ENCODE peak calls at places on chromosomes 16 and 17, in seven cellular contexts. One of them, this sample, is unnamed.

GRCh38 chr16:14510581-14510938 is 119.5 kb downstream of the PARN start:
- DNase-seq in adipocyte: no peak
- DNase-seq in fibroblast of the aortic adventitia: no peak
- DNase-seq in activated gamma-delta T cell treated with Interleukin-2 at 50 U/mL for 16 hours: no peak
- DNase-seq in psoas muscle: no peak
- DNase-seq in stimulated activated CD8-positive, alpha-beta memory T cell treated with anti-CD3 and anti-CD28 coated beads, Interleukin-4, amount 100 ng/mL, for 24 hours: no peak
- DNase-seq in stimulated activated CD4-positive, alpha-beta T cell treated with anti-CD3 and anti-CD28 coated beads, Interleukin-12 subunit alpha, Interleukin-12 subunit beta, amount 100 ng/mL, for 48 hours: no peak
- DNase-seq in this sample: no peak

GRCh38 chr17:42009170-42009569 is 8.1 kb downstream of the DNAJC7 start:
- DNase-seq in activated gamma-delta T cell treated with Interleukin-2 at 50 U/mL for 16 hours: no peak
- DNase-seq in adipocyte: no peak
- DNase-seq in stimulated activated CD8-positive, alpha-beta memory T cell treated with anti-CD3 and anti-CD28 coated beads, Interleukin-4, amount 100 ng/mL, for 24 hours: no peak
- DNase-seq in psoas muscle: no peak
- DNase-seq in fibroblast of the aortic adventitia: no peak
- DNase-seq in stimulated activated CD4-positive, alpha-beta T cell treated with anti-CD3 and anti-CD28 coated beads, Interleukin-12 subunit alpha, Interleukin-12 subunit beta, amount 100 ng/mL, for 48 hours: no peak
- DNase-seq in this sample: no peak

GRCh38 chr17:31269178-31269577 is 27.9 kb downstream of the OMG start:
- DNase-seq in adipocyte: peak; percentile 51
- DNase-seq in activated gamma-delta T cell treated with Interleukin-2 at 50 U/mL for 16 hours: no peak
- DNase-seq in fibroblast of the aortic adventitia: no peak
- DNase-seq in psoas muscle: no peak
- DNase-seq in stimulated activated CD4-positive, alpha-beta T cell treated with anti-CD3 and anti-CD28 coated beads, Interleukin-12 subunit alpha, Interleukin-12 subunit beta, amount 100 ng/mL, for 48 hours: no peak
- DNase-seq in stimulated activated CD8-positive, alpha-beta memory T cell treated with anti-CD3 and anti-CD28 coated beads, Interleukin-4, amount 100 ng/mL, for 24 hours: no peak
- DNase-seq in this sample: no peak

GRCh38 chr17:33602981-33603380 is 309.9 kb upstream of the ASIC2 start:
- DNase-seq in stimulated activated CD8-positive, alpha-beta memory T cell treated with anti-CD3 and anti-CD28 coated beads, Interleukin-4, amount 100 ng/mL, for 24 hours: no peak
- DNase-seq in fibroblast of the aortic adventitia: no peak
- DNase-seq in adipocyte: no peak
- DNase-seq in psoas muscle: no peak
- DNase-seq in activated gamma-delta T cell treated with Interleukin-2 at 50 U/mL for 16 hours: no peak
- DNase-seq in stimulated activated CD4-positive, alpha-beta T cell treated with anti-CD3 and anti-CD28 coated beads, Interleukin-12 subunit alpha, Interleukin-12 subunit beta, amount 100 ng/mL, for 48 hours: no peak
- DNase-seq in this sample: no peak

GRCh38 chr17:13014801-13015200 is 3.0 kb downstream of the ELAC2 start:
- DNase-seq in adipocyte: no peak
- DNase-seq in fibroblast of the aortic adventitia: no peak
- DNase-seq in psoas muscle: no peak
- DNase-seq in stimulated activated CD4-positive, alpha-beta T cell treated with anti-CD3 and anti-CD28 coated beads, Interleukin-12 subunit alpha, Interleukin-12 subunit beta, amount 100 ng/mL, for 48 hours: no peak
- DNase-seq in activated gamma-delta T cell treated with Interleukin-2 at 50 U/mL for 16 hours: no peak
- DNase-seq in stimulated activated CD8-positive, alpha-beta memory T cell treated with anti-CD3 and anti-CD28 coated beads, Interleukin-4, amount 100 ng/mL, for 24 hours: no peak
- DNase-seq in this sample: no peak

GRCh38 chr17:75370288-75370687 is 35.2 kb downstream of the GRB2 start:
- DNase-seq in activated gamma-delta T cell treated with Interleukin-2 at 50 U/mL for 16 hours: no peak
- DNase-seq in psoas muscle: peak; percentile 41
- DNase-seq in fibroblast of the aortic adventitia: no peak
- DNase-seq in stimulated activated CD4-positive, alpha-beta T cell treated with anti-CD3 and anti-CD28 coated beads, Interleukin-12 subunit alpha, Interleukin-12 subunit beta, amount 100 ng/mL, for 48 hours: no peak
- DNase-seq in stimulated activated CD8-positive, alpha-beta memory T cell treated with anti-CD3 and anti-CD28 coated beads, Interleukin-4, amount 100 ng/mL, for 24 hours: no peak
- DNase-seq in adipocyte: peak; percentile 9
- DNase-seq in this sample: no peak

GRCh38 chr17:48892940-48893645 is 506 bp downstream of the ATP5MC1 start:
- DNase-seq in psoas muscle: no peak
- DNase-seq in adipocyte: peak; percentile 53
- DNase-seq in activated gamma-delta T cell treated with Interleukin-2 at 50 U/mL for 16 hours: peak; percentile 9
- DNase-seq in stimulated activated CD8-positive, alpha-beta memory T cell treated with anti-CD3 and anti-CD28 coated beads, Interleukin-4, amount 100 ng/mL, for 24 hours: no peak
- DNase-seq in fibroblast of the aortic adventitia: no peak
- DNase-seq in stimulated activated CD4-positive, alpha-beta T cell treated with anti-CD3 and anti-CD28 coated beads, Interleukin-12 subunit alpha, Interleukin-12 subunit beta, amount 100 ng/mL, for 48 hours: no peak
- DNase-seq in this sample: no peak

GRCh38 chr16:11674818-11675560 is 6.7 kb downstream of the SNN start:
- DNase-seq in stimulated activated CD8-positive, alpha-beta memory T cell treated with anti-CD3 and anti-CD28 coated beads, Interleukin-4, amount 100 ng/mL, for 24 hours: no peak
- DNase-seq in stimulated activated CD4-positive, alpha-beta T cell treated with anti-CD3 and anti-CD28 coated beads, Interleukin-12 subunit alpha, Interleukin-12 subunit beta, amount 100 ng/mL, for 48 hours: no peak
- DNase-seq in psoas muscle: no peak
- DNase-seq in activated gamma-delta T cell treated with Interleukin-2 at 50 U/mL for 16 hours: no peak
- DNase-seq in fibroblast of the aortic adventitia: no peak
- DNase-seq in adipocyte: peak; percentile 20
- DNase-seq in this sample: no peak

GRCh38 chr17:80520810-80521209 is 23.8 kb upstream of the RPTOR start:
- DNase-seq in fibroblast of the aortic adventitia: no peak
- DNase-seq in stimulated activated CD8-positive, alpha-beta memory T cell treated with anti-CD3 and anti-CD28 coated beads, Interleukin-4, amount 100 ng/mL, for 24 hours: no peak
- DNase-seq in activated gamma-delta T cell treated with Interleukin-2 at 50 U/mL for 16 hours: no peak
- DNase-seq in stimulated activated CD4-positive, alpha-beta T cell treated with anti-CD3 and anti-CD28 coated beads, Interleukin-12 subunit alpha, Interleukin-12 subunit beta, amount 100 ng/mL, for 48 hours: no peak
- DNase-seq in psoas muscle: no peak
- DNase-seq in adipocyte: no peak
- DNase-seq in this sample: no peak

GRCh38 chr16:87201777-87202176 is 115.4 kb downstream of the C16orf95 start:
- DNase-seq in fibroblast of the aortic adventitia: peak; percentile 23
- DNase-seq in adipocyte: no peak
- DNase-seq in activated gamma-delta T cell treated with Interleukin-2 at 50 U/mL for 16 hours: no peak
- DNase-seq in stimulated activated CD4-positive, alpha-beta T cell treated with anti-CD3 and anti-CD28 coated beads, Interleukin-12 subunit alpha, Interleukin-12 subunit beta, amount 100 ng/mL, for 48 hours: no peak
- DNase-seq in stimulated activated CD8-positive, alpha-beta memory T cell treated with anti-CD3 and anti-CD28 coated beads, Interleukin-4, amount 100 ng/mL, for 24 hours: no peak
- DNase-seq in psoas muscle: no peak
- DNase-seq in this sample: no peak

GRCh38 chr17:43579570-43580140 is 33.5 kb upstream of the ETV4 start:
- DNase-seq in stimulated activated CD4-positive, alpha-beta T cell treated with anti-CD3 and anti-CD28 coated beads, Interleukin-12 subunit alpha, Interleukin-12 subunit beta, amount 100 ng/mL, for 48 hours: no peak
- DNase-seq in stimulated activated CD8-positive, alpha-beta memory T cell treated with anti-CD3 and anti-CD28 coated beads, Interleukin-4, amount 100 ng/mL, for 24 hours: no peak
- DNase-seq in fibroblast of the aortic adventitia: peak; percentile 91
- DNase-seq in adipocyte: peak; percentile 55
- DNase-seq in psoas muscle: no peak
- DNase-seq in activated gamma-delta T cell treated with Interleukin-2 at 50 U/mL for 16 hours: no peak
- DNase-seq in this sample: no peak

GRCh38 chr16:48365601-48366164 is 19.5 kb downstream of the SIAH1 start:
- DNase-seq in psoas muscle: peak; percentile 92
- DNase-seq in stimulated activated CD8-positive, alpha-beta memory T cell treated with anti-CD3 and anti-CD28 coated beads, Interleukin-4, amount 100 ng/mL, for 24 hours: peak; percentile 73
- DNase-seq in stimulated activated CD4-positive, alpha-beta T cell treated with anti-CD3 and anti-CD28 coated beads, Interleukin-12 subunit alpha, Interleukin-12 subunit beta, amount 100 ng/mL, for 48 hours: peak; percentile 80
- DNase-seq in activated gamma-delta T cell treated with Interleukin-2 at 50 U/mL for 16 hours: peak; percentile 57
- DNase-seq in fibroblast of the aortic adventitia: peak; percentile 84
- DNase-seq in adipocyte: peak; percentile 97
- DNase-seq in this sample: peak; percentile 85

GRCh38 chr16:81493755-81494433 is 49.3 kb downstream of the CMIP start:
- DNase-seq in stimulated activated CD4-positive, alpha-beta T cell treated with anti-CD3 and anti-CD28 coated beads, Interleukin-12 subunit alpha, Interleukin-12 subunit beta, amount 100 ng/mL, for 48 hours: no peak
- DNase-seq in activated gamma-delta T cell treated with Interleukin-2 at 50 U/mL for 16 hours: peak; percentile 50
- DNase-seq in adipocyte: peak; percentile 48
- DNase-seq in psoas muscle: no peak
- DNase-seq in stimulated activated CD8-positive, alpha-beta memory T cell treated with anti-CD3 and anti-CD28 coated beads, Interleukin-4, amount 100 ng/mL, for 24 hours: peak; percentile 52
- DNase-seq in fibroblast of the aortic adventitia: peak; percentile 48
- DNase-seq in this sample: peak; percentile 55

GRCh38 chr17:18859256-18859655 is 1.3 kb downstream of the PRPSAP2 start:
- DNase-seq in fibroblast of the aortic adventitia: peak; percentile 81
- DNase-seq in activated gamma-delta T cell treated with Interleukin-2 at 50 U/mL for 16 hours: no peak
- DNase-seq in psoas muscle: no peak
- DNase-seq in adipocyte: peak; percentile 61
- DNase-seq in stimulated activated CD4-positive, alpha-beta T cell treated with anti-CD3 and anti-CD28 coated beads, Interleukin-12 subunit alpha, Interleukin-12 subunit beta, amount 100 ng/mL, for 48 hours: no peak
- DNase-seq in stimulated activated CD8-positive, alpha-beta memory T cell treated with anti-CD3 and anti-CD28 coated beads, Interleukin-4, amount 100 ng/mL, for 24 hours: no peak
- DNase-seq in this sample: no peak

GRCh38 chr17:77884967-77885641 is 73.4 kb upstream of the TNRC6C start:
- DNase-seq in activated gamma-delta T cell treated with Interleukin-2 at 50 U/mL for 16 hours: no peak
- DNase-seq in stimulated activated CD8-positive, alpha-beta memory T cell treated with anti-CD3 and anti-CD28 coated beads, Interleukin-4, amount 100 ng/mL, for 24 hours: no peak
- DNase-seq in fibroblast of the aortic adventitia: no peak
- DNase-seq in psoas muscle: no peak
- DNase-seq in stimulated activated CD4-positive, alpha-beta T cell treated with anti-CD3 and anti-CD28 coated beads, Interleukin-12 subunit alpha, Interleukin-12 subunit beta, amount 100 ng/mL, for 48 hours: no peak
- DNase-seq in adipocyte: no peak
- DNase-seq in this sample: no peak

GRCh38 chr17:29581583-29582253 is 7.7 kb downstream of the GIT1 start:
- DNase-seq in activated gamma-delta T cell treated with Interleukin-2 at 50 U/mL for 16 hours: no peak
- DNase-seq in stimulated activated CD4-positive, alpha-beta T cell treated with anti-CD3 and anti-CD28 coated beads, Interleukin-12 subunit alpha, Interleukin-12 subunit beta, amount 100 ng/mL, for 48 hours: no peak
- DNase-seq in fibroblast of the aortic adventitia: no peak
- DNase-seq in psoas muscle: no peak
- DNase-seq in adipocyte: no peak
- DNase-seq in stimulated activated CD8-positive, alpha-beta memory T cell treated with anti-CD3 and anti-CD28 coated beads, Interleukin-4, amount 100 ng/mL, for 24 hours: no peak
- DNase-seq in this sample: no peak

GRCh38 chr17:42072323-42073187 is 22.2 kb upstream of the C17orf113 start:
- DNase-seq in adipocyte: peak; percentile 37
- DNase-seq in stimulated activated CD8-positive, alpha-beta memory T cell treated with anti-CD3 and anti-CD28 coated beads, Interleukin-4, amount 100 ng/mL, for 24 hours: no peak
- DNase-seq in activated gamma-delta T cell treated with Interleukin-2 at 50 U/mL for 16 hours: no peak
- DNase-seq in fibroblast of the aortic adventitia: no peak
- DNase-seq in psoas muscle: peak; percentile 44
- DNase-seq in stimulated activated CD4-positive, alpha-beta T cell treated with anti-CD3 and anti-CD28 coated beads, Interleukin-12 subunit alpha, Interleukin-12 subunit beta, amount 100 ng/mL, for 48 hours: no peak
- DNase-seq in this sample: no peak

GRCh38 chr16:74107795-74108610 is 188.6 kb upstream of the PSMD7 start:
- DNase-seq in fibroblast of the aortic adventitia: no peak
- DNase-seq in adipocyte: peak; percentile 7
- DNase-seq in activated gamma-delta T cell treated with Interleukin-2 at 50 U/mL for 16 hours: peak; percentile 8
- DNase-seq in stimulated activated CD8-positive, alpha-beta memory T cell treated with anti-CD3 and anti-CD28 coated beads, Interleukin-4, amount 100 ng/mL, for 24 hours: peak; percentile 15
- DNase-seq in psoas muscle: no peak
- DNase-seq in stimulated activated CD4-positive, alpha-beta T cell treated with anti-CD3 and anti-CD28 coated beads, Interleukin-12 subunit alpha, Interleukin-12 subunit beta, amount 100 ng/mL, for 48 hours: peak; percentile 19
- DNase-seq in this sample: peak; percentile 29

GRCh38 chr16:12094537-12095265 is 118.2 kb downstream of the SNX29 start:
- DNase-seq in stimulated activated CD8-positive, alpha-beta memory T cell treated with anti-CD3 and anti-CD28 coated beads, Interleukin-4, amount 100 ng/mL, for 24 hours: no peak
- DNase-seq in stimulated activated CD4-positive, alpha-beta T cell treated with anti-CD3 and anti-CD28 coated beads, Interleukin-12 subunit alpha, Interleukin-12 subunit beta, amount 100 ng/mL, for 48 hours: no peak
- DNase-seq in activated gamma-delta T cell treated with Interleukin-2 at 50 U/mL for 16 hours: no peak
- DNase-seq in adipocyte: no peak
- DNase-seq in psoas muscle: no peak
- DNase-seq in fibroblast of the aortic adventitia: no peak
- DNase-seq in this sample: no peak

GRCh38 chr17:2040942-2041560 is 771 bp upstream of the OVCA2 start:
- DNase-seq in stimulated activated CD4-positive, alpha-beta T cell treated with anti-CD3 and anti-CD28 coated beads, Interleukin-12 subunit alpha, Interleukin-12 subunit beta, amount 100 ng/mL, for 48 hours: no peak
- DNase-seq in psoas muscle: no peak
- DNase-seq in activated gamma-delta T cell treated with Interleukin-2 at 50 U/mL for 16 hours: no peak
- DNase-seq in stimulated activated CD8-positive, alpha-beta memory T cell treated with anti-CD3 and anti-CD28 coated beads, Interleukin-4, amount 100 ng/mL, for 24 hours: no peak
- DNase-seq in fibroblast of the aortic adventitia: no peak
- DNase-seq in adipocyte: no peak
- DNase-seq in this sample: no peak

GRCh38 chr16:17391715-17392114 is 79.0 kb downstream of the XYLT1 start:
- DNase-seq in psoas muscle: no peak
- DNase-seq in adipocyte: no peak
- DNase-seq in stimulated activated CD8-positive, alpha-beta memory T cell treated with anti-CD3 and anti-CD28 coated beads, Interleukin-4, amount 100 ng/mL, for 24 hours: no peak
- DNase-seq in activated gamma-delta T cell treated with Interleukin-2 at 50 U/mL for 16 hours: no peak
- DNase-seq in fibroblast of the aortic adventitia: no peak
- DNase-seq in stimulated activated CD4-positive, alpha-beta T cell treated with anti-CD3 and anti-CD28 coated beads, Interleukin-12 subunit alpha, Interleukin-12 subunit beta, amount 100 ng/mL, for 48 hours: no peak
- DNase-seq in this sample: no peak

GRCh38 chr16:27729516-27730304 is 179.8 kb downstream of the KATNIP start:
- DNase-seq in adipocyte: no peak
- DNase-seq in stimulated activated CD4-positive, alpha-beta T cell treated with anti-CD3 and anti-CD28 coated beads, Interleukin-12 subunit alpha, Interleukin-12 subunit beta, amount 100 ng/mL, for 48 hours: no peak
- DNase-seq in activated gamma-delta T cell treated with Interleukin-2 at 50 U/mL for 16 hours: no peak
- DNase-seq in psoas muscle: peak; percentile 20
- DNase-seq in stimulated activated CD8-positive, alpha-beta memory T cell treated with anti-CD3 and anti-CD28 coated beads, Interleukin-4, amount 100 ng/mL, for 24 hours: no peak
- DNase-seq in fibroblast of the aortic adventitia: peak; percentile 13
- DNase-seq in this sample: no peak

GRCh38 chr16:27431773-27432599 is 30.0 kb downstream of the IL21R start:
- DNase-seq in stimulated activated CD8-positive, alpha-beta memory T cell treated with anti-CD3 and anti-CD28 coated beads, Interleukin-4, amount 100 ng/mL, for 24 hours: no peak
- DNase-seq in fibroblast of the aortic adventitia: no peak
- DNase-seq in activated gamma-delta T cell treated with Interleukin-2 at 50 U/mL for 16 hours: no peak
- DNase-seq in adipocyte: no peak
- DNase-seq in stimulated activated CD4-positive, alpha-beta T cell treated with anti-CD3 and anti-CD28 coated beads, Interleukin-12 subunit alpha, Interleukin-12 subunit beta, amount 100 ng/mL, for 48 hours: no peak
- DNase-seq in psoas muscle: no peak
- DNase-seq in this sample: no peak

GRCh38 chr16:70349783-70350182 is 3.1 kb downstream of the DDX19A start:
- DNase-seq in adipocyte: no peak
- DNase-seq in activated gamma-delta T cell treated with Interleukin-2 at 50 U/mL for 16 hours: no peak
- DNase-seq in stimulated activated CD8-positive, alpha-beta memory T cell treated with anti-CD3 and anti-CD28 coated beads, Interleukin-4, amount 100 ng/mL, for 24 hours: no peak
- DNase-seq in psoas muscle: no peak
- DNase-seq in fibroblast of the aortic adventitia: no peak
- DNase-seq in stimulated activated CD4-positive, alpha-beta T cell treated with anti-CD3 and anti-CD28 coated beads, Interleukin-12 subunit alpha, Interleukin-12 subunit beta, amount 100 ng/mL, for 48 hours: no peak
- DNase-seq in this sample: no peak

GRCh38 chr16:84992700-84993075 is 18.6 kb downstream of the ZDHHC7 start:
- DNase-seq in adipocyte: peak; percentile 55
- DNase-seq in activated gamma-delta T cell treated with Interleukin-2 at 50 U/mL for 16 hours: no peak
- DNase-seq in stimulated activated CD4-positive, alpha-beta T cell treated with anti-CD3 and anti-CD28 coated beads, Interleukin-12 subunit alpha, Interleukin-12 subunit beta, amount 100 ng/mL, for 48 hours: no peak
- DNase-seq in psoas muscle: no peak
- DNase-seq in stimulated activated CD8-positive, alpha-beta memory T cell treated with anti-CD3 and anti-CD28 coated beads, Interleukin-4, amount 100 ng/mL, for 24 hours: no peak
- DNase-seq in fibroblast of the aortic adventitia: peak; percentile 75
- DNase-seq in this sample: no peak

This sample was measured in activated T-cell treated with anti-CD3 and anti-CD28 coated beads for 48 hours.